ENCODE peak calls at places on chromosomes 4 and X, in eight cellular contexts. One of them, this sample, is unnamed.

GRCh38 chr4:52950226-52950625 is 88.1 kb downstream of the RASL11B start:
- DNase-seq in Calu3: no peak
- DNase-seq in activated CD4-positive, alpha-beta T cell treated with anti-CD3 and anti-CD28 coated beads, Interleukin-2, amount 50 U/mL, for 1 hour: no peak
- DNase-seq in lung: no peak
- DNase-seq in NCI-H226: no peak
- DNase-seq in caudate nucleus: no peak
- DNase-seq in iris pigment epithelial cell: no peak
- DNase-seq in naive thymus-derived CD8-positive, alpha-beta T cell: no peak
- DNase-seq in this sample: no peak

GRCh38 chr4:174753031-174753430 is 76.0 kb downstream of the GLRA3 start:
- DNase-seq in Calu3: no peak
- DNase-seq in activated CD4-positive, alpha-beta T cell treated with anti-CD3 and anti-CD28 coated beads, Interleukin-2, amount 50 U/mL, for 1 hour: no peak
- DNase-seq in lung: no peak
- DNase-seq in NCI-H226: no peak
- DNase-seq in caudate nucleus: no peak
- DNase-seq in iris pigment epithelial cell: no peak
- DNase-seq in naive thymus-derived CD8-positive, alpha-beta T cell: no peak
- DNase-seq in this sample: no peak

GRCh38 chr4:136755531-136755916 is 776.8 kb downstream of the PCDH18 start:
- DNase-seq in Calu3: no peak
- DNase-seq in activated CD4-positive, alpha-beta T cell treated with anti-CD3 and anti-CD28 coated beads, Interleukin-2, amount 50 U/mL, for 1 hour: no peak
- DNase-seq in lung: no peak
- DNase-seq in NCI-H226: no peak
- DNase-seq in caudate nucleus: no peak
- DNase-seq in iris pigment epithelial cell: no peak
- DNase-seq in naive thymus-derived CD8-positive, alpha-beta T cell: no peak
- DNase-seq in this sample: no peak

GRCh38 chr4:172900880-172901279 is 267.7 kb upstream of the GALNT7 start:
- DNase-seq in Calu3: no peak
- DNase-seq in activated CD4-positive, alpha-beta T cell treated with anti-CD3 and anti-CD28 coated beads, Interleukin-2, amount 50 U/mL, for 1 hour: no peak
- DNase-seq in lung: no peak
- DNase-seq in NCI-H226: no peak
- DNase-seq in caudate nucleus: no peak
- DNase-seq in iris pigment epithelial cell: no peak
- DNase-seq in naive thymus-derived CD8-positive, alpha-beta T cell: no peak
- DNase-seq in this sample: no peak

GRCh38 chrX:111511477-111511876 is at the start of gene SERTM2:
- DNase-seq in Calu3: no peak
- DNase-seq in activated CD4-positive, alpha-beta T cell treated with anti-CD3 and anti-CD28 coated beads, Interleukin-2, amount 50 U/mL, for 1 hour: no peak
- DNase-seq in lung: no peak
- DNase-seq in NCI-H226: no peak
- DNase-seq in caudate nucleus: no peak
- DNase-seq in iris pigment epithelial cell: peak; percentile 34
- DNase-seq in naive thymus-derived CD8-positive, alpha-beta T cell: no peak
- DNase-seq in this sample: no peak

GRCh38 chr4:145731026-145731425 is 51.1 kb downstream of the C4orf51 start:
- DNase-seq in Calu3: no peak
- DNase-seq in activated CD4-positive, alpha-beta T cell treated with anti-CD3 and anti-CD28 coated beads, Interleukin-2, amount 50 U/mL, for 1 hour: no peak
- DNase-seq in lung: no peak
- DNase-seq in NCI-H226: no peak
- DNase-seq in caudate nucleus: no peak
- DNase-seq in iris pigment epithelial cell: peak; percentile 18
- DNase-seq in naive thymus-derived CD8-positive, alpha-beta T cell: no peak
- DNase-seq in this sample: no peak

GRCh38 chr4:86441175-86441960 is 81.5 kb upstream of the MAPK10 start:
- DNase-seq in Calu3: no peak
- DNase-seq in activated CD4-positive, alpha-beta T cell treated with anti-CD3 and anti-CD28 coated beads, Interleukin-2, amount 50 U/mL, for 1 hour: no peak
- DNase-seq in lung: no peak
- DNase-seq in NCI-H226: peak; percentile 72
- DNase-seq in caudate nucleus: no peak
- DNase-seq in iris pigment epithelial cell: peak; percentile 54
- DNase-seq in naive thymus-derived CD8-positive, alpha-beta T cell: no peak
- DNase-seq in this sample: no peak

GRCh38 chrX:8668797-8669196 is 63.1 kb downstream of the ANOS1 start:
- DNase-seq in Calu3: peak; percentile 5
- DNase-seq in activated CD4-positive, alpha-beta T cell treated with anti-CD3 and anti-CD28 coated beads, Interleukin-2, amount 50 U/mL, for 1 hour: no peak
- DNase-seq in lung: no peak
- DNase-seq in NCI-H226: peak; percentile 22
- DNase-seq in caudate nucleus: no peak
- DNase-seq in iris pigment epithelial cell: no peak
- DNase-seq in naive thymus-derived CD8-positive, alpha-beta T cell: no peak
- DNase-seq in this sample: no peak

GRCh38 chr4:157004279-157005161 is 32.9 kb upstream of the PDGFC start:
- DNase-seq in Calu3: no peak
- DNase-seq in activated CD4-positive, alpha-beta T cell treated with anti-CD3 and anti-CD28 coated beads, Interleukin-2, amount 50 U/mL, for 1 hour: no peak
- DNase-seq in lung: no peak
- DNase-seq in NCI-H226: no peak
- DNase-seq in caudate nucleus: no peak
- DNase-seq in iris pigment epithelial cell: peak; percentile 79
- DNase-seq in naive thymus-derived CD8-positive, alpha-beta T cell: no peak
- DNase-seq in this sample: no peak

GRCh38 chr4:136810626-136811025 is 721.7 kb downstream of the PCDH18 start:
- DNase-seq in Calu3: no peak
- DNase-seq in activated CD4-positive, alpha-beta T cell treated with anti-CD3 and anti-CD28 coated beads, Interleukin-2, amount 50 U/mL, for 1 hour: no peak
- DNase-seq in lung: no peak
- DNase-seq in NCI-H226: no peak
- DNase-seq in caudate nucleus: no peak
- DNase-seq in iris pigment epithelial cell: no peak
- DNase-seq in naive thymus-derived CD8-positive, alpha-beta T cell: no peak
- DNase-seq in this sample: no peak

GRCh38 chrX:155048997-155049619 is 21.8 kb downstream of the CMC4 start:
- DNase-seq in Calu3: peak; percentile 65
- DNase-seq in activated CD4-positive, alpha-beta T cell treated with anti-CD3 and anti-CD28 coated beads, Interleukin-2, amount 50 U/mL, for 1 hour: peak; percentile 43
- DNase-seq in lung: peak; percentile 38
- DNase-seq in NCI-H226: peak; percentile 11
- DNase-seq in caudate nucleus: peak; percentile 45
- DNase-seq in iris pigment epithelial cell: peak; percentile 67
- DNase-seq in naive thymus-derived CD8-positive, alpha-beta T cell: peak; percentile 35
- DNase-seq in this sample: peak; percentile 52

GRCh38 chr4:151038452-151039157 is 23.5 kb upstream of the LRBA start:
- DNase-seq in Calu3: no peak
- DNase-seq in activated CD4-positive, alpha-beta T cell treated with anti-CD3 and anti-CD28 coated beads, Interleukin-2, amount 50 U/mL, for 1 hour: no peak
- DNase-seq in lung: no peak
- DNase-seq in NCI-H226: no peak
- DNase-seq in caudate nucleus: no peak
- DNase-seq in iris pigment epithelial cell: no peak
- DNase-seq in naive thymus-derived CD8-positive, alpha-beta T cell: no peak
- DNase-seq in this sample: no peak

GRCh38 chr4:42282081-42282901 is 115.0 kb upstream of the SHISA3 start:
- DNase-seq in Calu3: peak; percentile 44
- DNase-seq in activated CD4-positive, alpha-beta T cell treated with anti-CD3 and anti-CD28 coated beads, Interleukin-2, amount 50 U/mL, for 1 hour: no peak
- DNase-seq in lung: no peak
- DNase-seq in NCI-H226: peak; percentile 46
- DNase-seq in caudate nucleus: peak; percentile 75
- DNase-seq in iris pigment epithelial cell: peak; percentile 64
- DNase-seq in naive thymus-derived CD8-positive, alpha-beta T cell: no peak
- DNase-seq in this sample: peak; percentile 76

GRCh38 chrX:20951016-20951795 is 423.0 kb upstream of the CNKSR2 start:
- DNase-seq in Calu3: peak; percentile 19
- DNase-seq in activated CD4-positive, alpha-beta T cell treated with anti-CD3 and anti-CD28 coated beads, Interleukin-2, amount 50 U/mL, for 1 hour: no peak
- DNase-seq in lung: no peak
- DNase-seq in NCI-H226: no peak
- DNase-seq in caudate nucleus: no peak
- DNase-seq in iris pigment epithelial cell: no peak
- DNase-seq in naive thymus-derived CD8-positive, alpha-beta T cell: no peak
- DNase-seq in this sample: no peak

GRCh38 chr4:107721436-107722090 is 1.5 kb upstream of the PAPSS1 start:
- DNase-seq in Calu3: no peak
- DNase-seq in activated CD4-positive, alpha-beta T cell treated with anti-CD3 and anti-CD28 coated beads, Interleukin-2, amount 50 U/mL, for 1 hour: peak; percentile 44
- DNase-seq in lung: no peak
- DNase-seq in NCI-H226: no peak
- DNase-seq in caudate nucleus: no peak
- DNase-seq in iris pigment epithelial cell: no peak
- DNase-seq in naive thymus-derived CD8-positive, alpha-beta T cell: peak; percentile 38
- DNase-seq in this sample: no peak

GRCh38 chrX:56796641-56797395 is 67.8 kb downstream of the NBDY start:
- DNase-seq in Calu3: no peak
- DNase-seq in activated CD4-positive, alpha-beta T cell treated with anti-CD3 and anti-CD28 coated beads, Interleukin-2, amount 50 U/mL, for 1 hour: no peak
- DNase-seq in lung: peak; percentile 24
- DNase-seq in NCI-H226: no peak
- DNase-seq in caudate nucleus: no peak
- DNase-seq in iris pigment epithelial cell: no peak
- DNase-seq in naive thymus-derived CD8-positive, alpha-beta T cell: no peak
- DNase-seq in this sample: no peak

GRCh38 chrX:108437789-108438623 is at the start of gene COL4A6:
- DNase-seq in Calu3: no peak
- DNase-seq in activated CD4-positive, alpha-beta T cell treated with anti-CD3 and anti-CD28 coated beads, Interleukin-2, amount 50 U/mL, for 1 hour: no peak
- DNase-seq in lung: no peak
- DNase-seq in NCI-H226: no peak
- DNase-seq in caudate nucleus: no peak
- DNase-seq in iris pigment epithelial cell: peak; percentile 24
- DNase-seq in naive thymus-derived CD8-positive, alpha-beta T cell: no peak
- DNase-seq in this sample: no peak